ENCODE peak calls at places on chromosomes 4 and X, in six cellular contexts. T is SK-N-SH, Q is H1, F is HCT116, M is HepG2, V is GM12878. S is an unnamed sample.
A peak's percentile ranks its signal among the peaks of the same experiment; 100 is the strongest.

GRCh38 chr4:6402566-6403399 is 69.6 kb downstream of the PPP2R2C start:
- DNase-seq in T (no peak), Q (peak; percentile 21), F (no peak), M (no peak), V (no peak), S (no peak)

GRCh38 chr4:64617813-64618212 is 208.6 kb upstream of the TECRL start:
- DNase-seq in T (no peak), Q (no peak), F (no peak), M (no peak), V (no peak), S (no peak)

GRCh38 chr4:37002625-37003024 is 241.9 kb upstream of the NWD2 start:
- DNase-seq in T (no peak), Q (no peak), F (no peak), M (no peak), V (no peak), S (peak; percentile 38)

GRCh38 chr4:45663495-45664148 is 460.2 kb downstream of the GABRG1 start:
- DNase-seq in T (no peak), Q (no peak), F (no peak), M (no peak), V (no peak), S (no peak)

GRCh38 chrX:119118780-119119395 is 8.7 kb downstream of the KIAA1210 start:
- DNase-seq in T (peak; percentile 53), Q (peak; percentile 9), F (peak; percentile 27), M (peak; percentile 17), V (no peak), S (peak; percentile 62)

GRCh38 chr4:54802336-54802735 is 144.6 kb downstream of the KIT start:
- DNase-seq in T (no peak), Q (no peak), F (no peak), M (no peak), V (no peak), S (no peak)

GRCh38 chrX:38806875-38807601 is 5.8 kb downstream of the MID1IP1 start:
- DNase-seq in T (no peak), Q (no peak), F (no peak), M (peak; percentile 13), V (no peak), S (no peak)

GRCh38 chr4:53476232-53477037 is 99.0 kb downstream of the FIP1L1 start:
- DNase-seq in T (no peak), Q (no peak), F (no peak), M (no peak), V (no peak), S (no peak)

GRCh38 chrX:54721424-54721823 is 76.6 kb downstream of the ITIH6 start:
- DNase-seq in T (no peak), Q (no peak), F (peak; percentile 38), M (no peak), V (no peak), S (no peak)

GRCh38 chr4:105936901-105937300 is 41.6 kb downstream of the NPNT start:
- DNase-seq in T (no peak), Q (no peak), F (no peak), M (no peak), V (no peak), S (no peak)

GRCh38 chr4:27000122-27000521 is 139.5 kb downstream of the STIM2 start:
- DNase-seq in T (no peak), Q (no peak), F (no peak), M (no peak), V (no peak), S (no peak)

GRCh38 chr4:189021831-189022230 is 882.6 kb downstream of the TRIML1 start:
- DNase-seq in T (no peak), Q (no peak), F (no peak), M (no peak), V (no peak), S (no peak)

GRCh38 chrX:74118503-74118902 is 185.5 kb upstream of the ZCCHC13 start:
- DNase-seq in T (no peak), Q (no peak), F (no peak), M (no peak), V (no peak), S (no peak)

GRCh38 chr4:158906073-158906472 is 137.2 kb downstream of the FNIP2 start:
- DNase-seq in T (no peak), Q (no peak), F (no peak), M (no peak), V (peak; percentile 53), S (no peak)

GRCh38 chr4:118834070-118834469 is 1.9 kb downstream of the SEC24D start:
- DNase-seq in T (peak; percentile 23), Q (no peak), F (no peak), M (no peak), V (no peak), S (no peak)
- H3K9ac ChIP-seq in T (peak overlapping the region; percentile 96), Q (no peak overlapping the region), F (no peak overlapping the region), M (peak overlapping the region; percentile 96), V (peak overlapping the region; percentile 24), S (no peak overlapping the region)

DNA sequence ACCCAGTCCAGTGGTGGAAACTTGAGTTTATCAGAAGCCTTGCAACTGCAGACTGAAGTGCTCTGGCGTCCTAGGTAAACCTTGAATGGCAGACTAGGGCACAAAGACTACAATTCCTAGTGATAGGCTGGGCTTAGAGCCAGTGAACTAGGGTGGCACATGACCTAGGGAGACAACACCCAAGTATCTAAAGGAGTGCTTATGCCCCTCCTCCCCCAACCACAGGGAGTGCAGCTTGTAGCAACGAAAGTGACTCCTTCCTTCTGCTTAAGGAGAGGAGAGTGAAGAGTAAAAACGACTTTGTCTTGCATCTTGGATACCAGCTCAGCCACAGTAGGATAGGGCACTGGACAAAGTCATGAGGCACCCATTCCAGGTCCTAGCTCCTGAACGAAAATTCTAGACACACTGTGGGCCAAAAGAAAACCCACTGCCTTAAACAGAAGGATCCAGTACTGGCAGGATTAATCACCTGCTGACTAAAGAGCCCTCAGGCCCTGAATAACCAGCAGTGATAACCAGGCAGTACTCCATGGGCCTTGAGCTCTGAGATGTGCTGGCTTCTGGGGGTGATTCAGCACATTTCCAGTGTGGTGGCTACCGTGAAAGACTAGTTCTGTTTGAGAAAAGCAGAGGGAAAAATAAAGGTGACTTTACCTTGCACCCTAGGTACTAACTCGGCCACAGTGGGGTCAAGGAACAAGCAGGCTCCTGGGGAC is 58.7 kb upstream of the STARD8 start:
- DNase-seq in T (no peak), Q (no peak), F (no peak), M (no peak), V (no peak), S (no peak)
- TF ChIP-seq SIN3A in T (no peak), Q (no peak), F (no peak), M (no peak), V (no peak), S (no peak)

GRCh38 chrX:151982217-151982616 is 7.7 kb upstream of the GABRE start:
- DNase-seq in T (no peak), Q (no peak), F (no peak), M (peak; percentile 78), V (no peak), S (no peak)

GRCh38 chrX:151977923-151978322 is 3.4 kb upstream of the GABRE start:
- DNase-seq in T (no peak), Q (no peak), F (no peak), M (no peak), V (no peak), S (no peak)

GRCh38 chrX:151983186-151983585 is 8.7 kb upstream of the GABRE start:
- DNase-seq in T (no peak), Q (no peak), F (no peak), M (no peak), V (no peak), S (no peak)

GRCh38 chrX:151984328-151984727 is 9.9 kb upstream of the GABRE start:
- DNase-seq in T (no peak), Q (no peak), F (no peak), M (peak; percentile 50), V (no peak), S (no peak)

DNA sequence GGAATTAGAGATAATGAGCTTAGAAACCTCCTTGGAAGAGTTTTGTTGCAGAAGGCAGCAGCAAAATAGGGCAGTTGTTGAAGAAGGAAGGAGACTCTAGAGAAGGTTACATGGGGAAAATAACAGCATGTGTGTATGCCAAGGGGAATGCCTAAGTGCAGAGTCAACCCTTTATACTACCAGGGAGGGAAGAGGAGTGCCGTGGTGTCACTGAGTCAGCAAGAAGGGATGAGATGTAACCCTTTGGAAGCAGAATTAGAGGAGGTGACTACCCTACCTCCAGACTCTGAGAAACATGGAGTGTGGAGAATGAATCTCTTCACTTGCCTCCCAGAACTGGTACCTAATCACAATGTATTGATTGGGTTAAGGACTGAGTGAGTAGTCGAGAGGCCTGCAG is 6.7 kb upstream of the GABRE start:
- DNase-seq in T (no peak), Q (no peak), F (no peak), M (no peak), V (no peak), S (no peak)
- H3K9ac ChIP-seq in T (no peak overlapping the region), Q (no peak overlapping the region), F (no peak overlapping the region), M (no peak overlapping the region), V (no peak overlapping the region), S (no peak overlapping the region)

GRCh38 chr4:40143926-40144508 is 52.8 kb upstream of the RHOH start:
- DNase-seq in T (no peak), Q (no peak), F (no peak), M (peak; percentile 3), V (no peak), S (no peak)
- TF ChIP-seq SIN3A in T (no peak), Q (no peak), F (no peak), M (no peak), V (no peak), S (no peak)

GRCh38 chr4:89469512-89469911 is 161.9 kb upstream of the GPRIN3 start:
- DNase-seq in T (no peak), Q (no peak), F (no peak), M (no peak), V (no peak), S (no peak)
- H3K9ac ChIP-seq in T (no peak overlapping the region), Q (no peak overlapping the region), F (no peak overlapping the region), M (no peak overlapping the region), V (no peak overlapping the region), S (no peak overlapping the region)

DNA sequence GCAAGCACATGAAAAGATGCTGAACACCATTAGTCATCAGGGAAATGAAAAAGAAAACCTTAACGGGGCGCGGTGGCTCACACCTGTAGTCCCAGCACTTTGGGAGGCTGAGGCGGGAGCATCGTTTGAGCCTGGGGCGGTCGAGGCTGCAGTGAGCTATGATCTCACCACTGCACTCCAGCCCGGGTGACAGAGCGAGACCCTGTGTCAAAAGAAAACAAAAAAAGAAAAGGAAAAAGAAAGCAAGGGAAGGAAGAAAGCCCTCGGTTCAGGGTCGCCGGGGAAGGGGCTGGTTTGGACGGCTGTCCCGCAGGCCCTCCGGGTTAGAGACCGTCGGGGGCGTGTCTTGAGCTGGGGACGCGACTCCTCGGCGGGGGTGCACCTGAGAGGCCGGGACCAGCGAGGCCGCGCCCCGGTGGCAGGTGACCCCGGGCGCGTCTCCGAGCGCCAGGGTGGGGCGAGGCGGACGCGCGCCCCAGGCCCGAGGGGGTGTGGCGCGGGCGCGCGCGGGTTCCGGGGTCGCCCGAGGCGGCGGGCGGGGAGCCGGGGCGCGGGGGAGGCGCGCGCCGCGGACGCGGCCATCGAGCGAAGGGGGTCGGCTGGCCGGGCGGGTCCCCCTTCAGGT is 478 bp upstream of the PLXNA3 start:
- DNase-seq in T (peak; percentile 78), Q (no peak), F (no peak), M (no peak), V (no peak), S (peak; percentile 86)
- TF ChIP-seq SIN3A in T (no peak), Q (no peak), F (no peak), M (peak; percentile 44), V (no peak), S (peak; percentile 32)

S was measured in K562.